ENCODE peak calls at places on chromosome 21, in nine cellular contexts. One of them, this sample, is unnamed.
A peak's percentile ranks its signal among the peaks of the same experiment; 100 is the strongest.

GRCh38 chr21:36535618-36536241 is 55.8 kb upstream of the CLDN14 start:
- DNase-seq in T-helper 9 cell: no peak
- DNase-seq in astrocyte of the spinal cord: no peak
- DNase-seq in LoVo: no peak
- DNase-seq in naive thymus-derived CD8-positive, alpha-beta T cell: no peak
- DNase-seq in activated CD4-positive, CD25-positive, alpha-beta regulatory T cell treated with anti-CD3 and anti-CD28 coated beads, Interleukin-2, amount 50 U/mL, for 16 hours: no peak
- DNase-seq in NB4: no peak
- DNase-seq in amniotic stem cell: no peak
- DNase-seq in HS-27A: no peak
- DNase-seq in this sample: no peak

GRCh38 chr21:45465105-45465504 is 60.1 kb downstream of the COL18A1 start:
- DNase-seq in amniotic stem cell: no peak
- DNase-seq in HS-27A: no peak
- DNase-seq in NB4: no peak
- DNase-seq in naive thymus-derived CD8-positive, alpha-beta T cell: no peak
- DNase-seq in T-helper 9 cell: no peak
- DNase-seq in LoVo: no peak
- DNase-seq in activated CD4-positive, CD25-positive, alpha-beta regulatory T cell treated with anti-CD3 and anti-CD28 coated beads, Interleukin-2, amount 50 U/mL, for 16 hours: no peak
- DNase-seq in astrocyte of the spinal cord: no peak
- DNase-seq in this sample: no peak

GRCh38 chr21:45152265-45152746 is 77.9 kb downstream of the ADARB1 start:
- DNase-seq in amniotic stem cell: no peak
- DNase-seq in activated CD4-positive, CD25-positive, alpha-beta regulatory T cell treated with anti-CD3 and anti-CD28 coated beads, Interleukin-2, amount 50 U/mL, for 16 hours: peak; percentile 25
- DNase-seq in NB4: peak; percentile 94
- DNase-seq in T-helper 9 cell: peak; percentile 42
- DNase-seq in HS-27A: no peak
- DNase-seq in astrocyte of the spinal cord: peak; percentile 26
- DNase-seq in LoVo: no peak
- DNase-seq in naive thymus-derived CD8-positive, alpha-beta T cell: peak; percentile 69
- DNase-seq in this sample: peak; percentile 50

GRCh38 chr21:41886331-41886730 is 7.2 kb upstream of the PRDM15 start:
- DNase-seq in T-helper 9 cell: no peak
- DNase-seq in LoVo: no peak
- DNase-seq in NB4: no peak
- DNase-seq in amniotic stem cell: no peak
- DNase-seq in activated CD4-positive, CD25-positive, alpha-beta regulatory T cell treated with anti-CD3 and anti-CD28 coated beads, Interleukin-2, amount 50 U/mL, for 16 hours: no peak
- DNase-seq in astrocyte of the spinal cord: no peak
- DNase-seq in HS-27A: no peak
- DNase-seq in naive thymus-derived CD8-positive, alpha-beta T cell: no peak
- DNase-seq in this sample: no peak

GRCh38 chr21:45990741-45991605 is 9.4 kb downstream of the COL6A1 start:
- DNase-seq in LoVo: no peak
- DNase-seq in NB4: peak; percentile 34
- DNase-seq in T-helper 9 cell: no peak
- DNase-seq in HS-27A: no peak
- DNase-seq in naive thymus-derived CD8-positive, alpha-beta T cell: no peak
- DNase-seq in activated CD4-positive, CD25-positive, alpha-beta regulatory T cell treated with anti-CD3 and anti-CD28 coated beads, Interleukin-2, amount 50 U/mL, for 16 hours: no peak
- DNase-seq in amniotic stem cell: no peak
- DNase-seq in astrocyte of the spinal cord: no peak
- DNase-seq in this sample: no peak

GRCh38 chr21:14889080-14889805 is 175.6 kb downstream of the NRIP1 start:
- DNase-seq in HS-27A: peak; percentile 73
- DNase-seq in T-helper 9 cell: no peak
- DNase-seq in amniotic stem cell: no peak
- DNase-seq in naive thymus-derived CD8-positive, alpha-beta T cell: no peak
- DNase-seq in NB4: no peak
- DNase-seq in activated CD4-positive, CD25-positive, alpha-beta regulatory T cell treated with anti-CD3 and anti-CD28 coated beads, Interleukin-2, amount 50 U/mL, for 16 hours: no peak
- DNase-seq in LoVo: peak; percentile 80
- DNase-seq in astrocyte of the spinal cord: peak; percentile 84
- DNase-seq in this sample: no peak

GRCh38 chr21:35198982-35199732 is 150.1 kb upstream of the RUNX1 start:
- DNase-seq in HS-27A: no peak
- DNase-seq in LoVo: no peak
- DNase-seq in astrocyte of the spinal cord: no peak
- DNase-seq in amniotic stem cell: no peak
- DNase-seq in NB4: no peak
- DNase-seq in naive thymus-derived CD8-positive, alpha-beta T cell: no peak
- DNase-seq in activated CD4-positive, CD25-positive, alpha-beta regulatory T cell treated with anti-CD3 and anti-CD28 coated beads, Interleukin-2, amount 50 U/mL, for 16 hours: no peak
- DNase-seq in T-helper 9 cell: no peak
- DNase-seq in this sample: no peak

GRCh38 chr21:15848632-15849031 is 118.8 kb downstream of the USP25 start:
- DNase-seq in LoVo: peak; percentile 26
- DNase-seq in amniotic stem cell: no peak
- DNase-seq in astrocyte of the spinal cord: peak; percentile 56
- DNase-seq in naive thymus-derived CD8-positive, alpha-beta T cell: no peak
- DNase-seq in T-helper 9 cell: no peak
- DNase-seq in activated CD4-positive, CD25-positive, alpha-beta regulatory T cell treated with anti-CD3 and anti-CD28 coated beads, Interleukin-2, amount 50 U/mL, for 16 hours: no peak
- DNase-seq in HS-27A: peak; percentile 51
- DNase-seq in NB4: no peak
- DNase-seq in this sample: no peak

GRCh38 chr21:27275294-27275927 is 308.5 kb upstream of the ADAMTS5 start:
- DNase-seq in astrocyte of the spinal cord: peak; percentile 82
- DNase-seq in T-helper 9 cell: no peak
- DNase-seq in naive thymus-derived CD8-positive, alpha-beta T cell: no peak
- DNase-seq in NB4: peak; percentile 80
- DNase-seq in HS-27A: peak; percentile 64
- DNase-seq in amniotic stem cell: no peak
- DNase-seq in activated CD4-positive, CD25-positive, alpha-beta regulatory T cell treated with anti-CD3 and anti-CD28 coated beads, Interleukin-2, amount 50 U/mL, for 16 hours: no peak
- DNase-seq in LoVo: no peak
- DNase-seq in this sample: no peak

GRCh38 chr21:44427241-44428120 is 27.8 kb upstream of the LRRC3 start:
- DNase-seq in NB4: no peak
- DNase-seq in LoVo: no peak
- DNase-seq in amniotic stem cell: no peak
- DNase-seq in astrocyte of the spinal cord: no peak
- DNase-seq in naive thymus-derived CD8-positive, alpha-beta T cell: no peak
- DNase-seq in HS-27A: no peak
- DNase-seq in T-helper 9 cell: no peak
- DNase-seq in activated CD4-positive, CD25-positive, alpha-beta regulatory T cell treated with anti-CD3 and anti-CD28 coated beads, Interleukin-2, amount 50 U/mL, for 16 hours: no peak
- DNase-seq in this sample: no peak

GRCh38 chr21:36980280-36981048 is 14.0 kb upstream of the HLCS start:
- DNase-seq in NB4: no peak
- DNase-seq in LoVo: peak; percentile 54
- DNase-seq in amniotic stem cell: no peak
- DNase-seq in HS-27A: no peak
- DNase-seq in naive thymus-derived CD8-positive, alpha-beta T cell: no peak
- DNase-seq in T-helper 9 cell: no peak
- DNase-seq in astrocyte of the spinal cord: peak; percentile 9
- DNase-seq in activated CD4-positive, CD25-positive, alpha-beta regulatory T cell treated with anti-CD3 and anti-CD28 coated beads, Interleukin-2, amount 50 U/mL, for 16 hours: no peak
- DNase-seq in this sample: no peak

GRCh38 chr21:25283720-25284119 is 323.6 kb downstream of the MRPL39 start:
- DNase-seq in T-helper 9 cell: no peak
- DNase-seq in HS-27A: peak; percentile 39
- DNase-seq in astrocyte of the spinal cord: peak; percentile 37
- DNase-seq in naive thymus-derived CD8-positive, alpha-beta T cell: no peak
- DNase-seq in activated CD4-positive, CD25-positive, alpha-beta regulatory T cell treated with anti-CD3 and anti-CD28 coated beads, Interleukin-2, amount 50 U/mL, for 16 hours: no peak
- DNase-seq in LoVo: no peak
- DNase-seq in amniotic stem cell: no peak
- DNase-seq in NB4: peak; percentile 30
- DNase-seq in this sample: no peak

GRCh38 chr21:45524756-45525152 is 17.5 kb downstream of the SLC19A1 start:
- DNase-seq in naive thymus-derived CD8-positive, alpha-beta T cell: no peak
- DNase-seq in T-helper 9 cell: no peak
- DNase-seq in NB4: no peak
- DNase-seq in activated CD4-positive, CD25-positive, alpha-beta regulatory T cell treated with anti-CD3 and anti-CD28 coated beads, Interleukin-2, amount 50 U/mL, for 16 hours: no peak
- DNase-seq in astrocyte of the spinal cord: no peak
- DNase-seq in amniotic stem cell: no peak
- DNase-seq in HS-27A: no peak
- DNase-seq in LoVo: no peak
- DNase-seq in this sample: no peak

This sample was measured in effector memory CD8-positive, alpha-beta T cell.